ENCODE peak calls at places on chromosome 22, in five cellular contexts. X, L, C, J and W are unnamed samples.
A peak's percentile ranks its signal among the peaks of the same experiment; 100 is the strongest.

GRCh38 chr22:50473088-50473487 is 1.7 kb downstream of the SBF1 start:
- DNase-seq in X (peak; percentile 37), L (peak; percentile 57), C (peak; percentile 41), J (peak; percentile 11), W (no peak)

GRCh38 chr22:26722159-26722558 is 64.8 kb downstream of the MIAT start:
- DNase-seq in X (peak; percentile 16), L (no peak), C (peak; percentile 35), J (no peak), W (no peak)

GRCh38 chr22:47048123-47049077 is 285.9 kb downstream of the TBC1D22A start:
- DNase-seq in X (no peak), L (no peak), C (no peak), J (peak; percentile 6), W (no peak)

GRCh38 chr22:26949193-26949592 is 291.8 kb downstream of the MIAT start:
- DNase-seq in X (peak; percentile 48), L (peak; percentile 44), C (no peak), J (no peak), W (no peak)

GRCh38 chr22:35150163-35151107 is 84.5 kb downstream of the ISX start:
- DNase-seq in X (peak; percentile 50), L (peak; percentile 82), C (peak; percentile 37), J (peak; percentile 58), W (no peak)

GRCh38 chr22:45602004-45602733 is 69.5 kb upstream of the ATXN10 start:
- DNase-seq in X (no peak), L (peak; percentile 23), C (no peak), J (no peak), W (no peak)

GRCh38 chr22:40524392-40525249 is 111.9 kb downstream of the MRTFA start:
- DNase-seq in X (peak; percentile 68), L (peak; percentile 40), C (peak; percentile 42), J (no peak), W (no peak)

GRCh38 chr22:35812600-35812999 is 94.9 kb downstream of the APOL5 start:
- DNase-seq in X (no peak), L (no peak), C (no peak), J (no peak), W (no peak)

GRCh38 chr22:40190501-40190900 is 12.8 kb downstream of the TNRC6B start:
- DNase-seq in X (no peak), L (no peak), C (no peak), J (peak; percentile 36), W (no peak)

GRCh38 chr22:35435201-35435712 is 35.3 kb downstream of the MCM5 start:
- DNase-seq in X (no peak), L (no peak), C (no peak), J (no peak), W (no peak)

GRCh38 chr22:38170469-38170868 is 11.2 kb downstream of the PLA2G6 start:
- DNase-seq in X (no peak), L (no peak), C (no peak), J (no peak), W (no peak)

GRCh38 chr22:35324067-35324466 is 24.4 kb downstream of the TOM1 start:
- DNase-seq in X (no peak), L (no peak), C (no peak), J (no peak), W (no peak)

GRCh38 chr22:27445876-27446275 is 355.7 kb downstream of the MN1 start:
- DNase-seq in X (no peak), L (no peak), C (no peak), J (peak; percentile 27), W (no peak)

GRCh38 chr22:25764270-25765015 is 22.5 kb downstream of the MYO18B start:
- DNase-seq in X (no peak), L (peak; percentile 85), C (no peak), J (no peak), W (no peak)

GRCh38 chr22:40396882-40397281 is 26.5 kb downstream of the SGSM3 start:
- DNase-seq in X (no peak), L (peak; percentile 79), C (no peak), J (no peak), W (no peak)

GRCh38 chr22:50497093-50497492 is 10.4 kb downstream of the LMF2 start:
- DNase-seq in X (no peak), L (no peak), C (no peak), J (no peak), W (no peak)

GRCh38 chr22:35746248-35746647 is 28.6 kb downstream of the APOL5 start:
- DNase-seq in X (no peak), L (no peak), C (no peak), J (peak; percentile 48), W (no peak)

GRCh38 chr22:23110922-23111527 is 30.8 kb downstream of the RSPH14 start:
- DNase-seq in X (peak; percentile 17), L (no peak), C (no peak), J (no peak), W (no peak)

GRCh38 chr22:19555651-19556050 is 31.4 kb upstream of the CLDN5 start:
- DNase-seq in X (no peak), L (no peak), C (no peak), J (no peak), W (no peak)

GRCh38 chr22:19429950-19430889 is 1.3 kb downstream of the HIRA start:
- DNase-seq in X (peak; percentile 54), L (peak; percentile 28), C (peak; percentile 4), J (peak; percentile 15), W (no peak)

GRCh38 chr22:45889539-45890350 is 87.2 kb downstream of the WNT7B start:
- DNase-seq in X (no peak), L (peak; percentile 48), C (no peak), J (peak; percentile 11), W (no peak)

GRCh38 chr22:17120281-17120680 is 879 bp downstream of the TMEM121B start:
- DNase-seq in X (no peak), L (peak; percentile 92), C (peak; percentile 27), J (peak; percentile 71), W (no peak)

GRCh38 chr22:18095101-18095805 is 15.4 kb upstream of the TUBA8 start:
- DNase-seq in X (no peak), L (no peak), C (peak; percentile 13), J (no peak), W (no peak)

GRCh38 chr22:43956805-43957463 is 1.7 kb downstream of the SAMM50 start:
- DNase-seq in X (peak; percentile 59), L (peak; percentile 25), C (no peak), J (no peak), W (no peak)

GRCh38 chr22:37896181-37896592 is 9.9 kb upstream of the MICALL1 start:
- DNase-seq in X (peak; percentile 94), L (peak; percentile 43), C (no peak), J (no peak), W (no peak)

GRCh38 chr22:47558828-47559700 is 796.6 kb downstream of the TBC1D22A start:
- DNase-seq in X (no peak), L (no peak), C (no peak), J (no peak), W (no peak)

GRCh38 chr22:27133951-27134664 is 476.7 kb downstream of the MIAT start:
- DNase-seq in X (peak; percentile 90), L (no peak), C (peak; percentile 73), J (no peak), W (no peak)

GRCh38 chr22:46965552-46966494 is 203.4 kb downstream of the TBC1D22A start:
- DNase-seq in X (no peak), L (no peak), C (no peak), J (no peak), W (no peak)

GRCh38 chr22:34736081-34736480 is 329.9 kb upstream of the ISX start:
- DNase-seq in X (no peak), L (no peak), C (no peak), J (no peak), W (no peak)

GRCh38 chr22:43851058-43851978 is 11.0 kb downstream of the SULT4A1 start:
- DNase-seq in X (no peak), L (no peak), C (no peak), J (no peak), W (no peak)

GRCh38 chr22:20779813-20780148 is 5.9 kb downstream of the SERPIND1 start:
- DNase-seq in X (peak; percentile 35), L (no peak), C (no peak), J (no peak), W (no peak)

GRCh38 chr22:20779014-20779812 is 5.3 kb downstream of the SERPIND1 start:
- DNase-seq in X (no peak), L (no peak), C (no peak), J (no peak), W (no peak)

GRCh38 chr22:20775342-20775895 is 1.5 kb downstream of the SERPIND1 start:
- DNase-seq in X (no peak), L (no peak), C (no peak), J (no peak), W (no peak)

GRCh38 chr22:20776624-20777405 is 2.9 kb downstream of the SERPIND1 start:
- DNase-seq in X (no peak), L (no peak), C (no peak), J (no peak), W (no peak)

DNA sequence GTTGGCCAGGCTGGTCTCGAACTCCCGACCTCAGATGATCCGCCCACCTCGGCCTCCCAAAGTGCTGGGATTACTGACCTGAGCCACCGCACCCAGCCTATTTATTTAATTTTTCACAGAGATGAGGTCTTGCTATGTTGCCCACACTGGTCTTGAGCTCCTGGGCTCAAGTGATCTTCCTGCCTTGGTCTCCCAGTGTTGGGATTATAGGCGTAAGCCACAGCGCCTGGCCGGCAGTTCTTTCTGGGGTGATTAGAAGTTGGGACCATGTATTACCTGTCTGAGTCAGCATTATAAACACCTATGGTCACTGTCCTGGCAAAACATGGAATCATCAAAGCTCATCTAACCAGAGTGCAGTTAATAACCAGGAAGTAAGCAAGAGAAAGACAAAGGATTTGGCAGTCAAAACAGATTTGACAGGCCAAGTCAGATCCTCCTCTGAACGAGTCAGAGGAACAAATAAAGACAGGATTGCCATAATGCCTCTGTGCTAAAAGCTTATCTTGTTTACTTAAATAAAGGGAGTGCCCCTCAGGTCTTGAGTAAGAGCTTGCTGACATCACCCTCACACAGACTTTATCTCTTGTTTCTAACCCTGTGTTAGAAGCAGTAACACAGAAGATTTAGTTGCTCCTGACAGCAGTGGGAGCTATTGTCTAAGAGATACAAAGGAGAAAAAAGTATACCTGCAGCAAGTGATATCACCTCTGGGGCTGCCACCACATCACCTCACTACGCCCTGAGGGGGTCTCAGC is 3.7 kb downstream of the SERPIND1 start:
- DNase-seq in X (peak; percentile 84), L (no peak), C (peak; percentile 85), J (no peak), W (no peak)
- TF ChIP-seq CTCF in X (no peak), L (no peak), C (peak; percentile 39), J (no peak), W (no peak)

DNA sequence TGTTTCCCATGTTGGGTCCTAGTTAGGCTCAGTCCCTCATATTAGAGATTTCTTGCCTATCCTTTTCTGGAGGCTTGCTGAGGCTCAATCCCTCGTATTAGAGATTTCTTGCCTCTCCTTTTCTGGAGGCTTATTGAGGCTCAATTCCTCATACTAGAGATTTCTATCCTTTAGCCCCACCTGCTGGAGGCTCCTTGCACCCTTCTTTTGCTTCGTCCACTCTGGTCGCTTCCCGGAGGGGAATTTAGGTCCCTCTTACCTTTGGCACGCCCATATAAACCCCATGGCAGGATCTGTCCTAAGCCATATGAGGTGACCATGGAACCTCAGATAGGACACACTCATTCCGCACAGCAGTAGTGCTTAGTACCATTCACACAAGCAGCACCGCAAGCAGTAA is 15.9 kb downstream of the CYP2D6 start:
- DNase-seq in X (peak; percentile 46), L (peak; percentile 86), C (peak; percentile 34), J (no peak), W (no peak)
- TF ChIP-seq CTCF in X (peak; percentile 40), L (peak; percentile 71), C (peak; percentile 12), J (no peak), W (no peak)

GRCh38 chr22:49203091-49203862 is 624.4 kb downstream of the BRD1 start:
- DNase-seq in X (no peak), L (no peak), C (no peak), J (no peak), W (no peak)
- TF ChIP-seq CTCF in X (no peak), L (no peak), C (no peak), J (no peak), W (no peak)

GRCh38 chr22:22090650-22091399 is 108.2 kb upstream of the TOP3B start:
- DNase-seq in X (no peak), L (no peak), C (no peak), J (no peak), W (no peak)
- TF ChIP-seq CTCF in X (no peak), L (no peak), C (no peak), J (no peak), W (no peak)